ENCODE peak calls at places on chromosomes 1 and 21, in seven cellular contexts. K, Y, N, V, O, C and B are unnamed samples.

GRCh38 chr1:2540816-2541492 is 10.9 kb upstream of the HES5 start:
- DNase-seq in Y (no peak), O (no peak), C (no peak), V (no peak), K (no peak), N (no peak), B (no peak)

GRCh38 chr1:154962238-154962678 is 676 bp upstream of the PYGO2 start:
- DNase-seq in C (peak), K (no peak), V (no peak), Y (no peak), N (peak), O (peak), B (peak)

GRCh38 chr21:45845063-45845789 is 136.3 kb upstream of the COL6A1 start:
- DNase-seq in V (no peak), N (no peak), C (no peak), Y (no peak), O (no peak), K (no peak), B (no peak)

GRCh38 chr1:224238756-224239155 is 55.7 kb downstream of the DEGS1 start:
- DNase-seq in C (no peak), Y (no peak), V (no peak), K (no peak), N (no peak), O (no peak), B (no peak)

GRCh38 chr1:234865171-234866006 is 255.4 kb upstream of the IRF2BP2 start:
- DNase-seq in C (no peak), N (no peak), O (no peak), K (no peak), V (no peak), Y (no peak), B (no peak)

GRCh38 chr1:33387512-33388079 is 43.3 kb downstream of the PHC2 start:
- DNase-seq in C (peak), Y (no peak), K (no peak), V (peak), N (peak), O (peak), B (no peak)

GRCh38 chr21:41557884-41558283 is 49.9 kb upstream of the TMPRSS2 start:
- DNase-seq in C (no peak), V (no peak), N (no peak), Y (no peak), K (peak), O (no peak), B (no peak)

GRCh38 chr1:110829955-110830553 is 42.9 kb upstream of the CD53 start:
- DNase-seq in K (peak), O (peak), V (peak), N (peak), Y (no peak), C (peak), B (peak)

GRCh38 chr1:152654110-152654509 is 9.1 kb upstream of the LCE2D start:
- DNase-seq in N (peak), V (peak), Y (no peak), C (peak), O (peak), K (peak), B (peak)

GRCh38 chr1:54372978-54373377 is 33.2 kb downstream of the SSBP3 start:
- DNase-seq in K (no peak), O (no peak), C (no peak), Y (no peak), N (no peak), V (no peak), B (peak)

GRCh38 chr1:55427576-55427975 is 212.4 kb upstream of the USP24 start:
- DNase-seq in O (no peak), V (no peak), K (no peak), Y (no peak), C (no peak), N (no peak), B (no peak)

GRCh38 chr1:24544239-24544638 is 11.6 kb upstream of the NCMAP start:
- DNase-seq in K (no peak), Y (no peak), O (no peak), N (no peak), C (peak), V (no peak), B (no peak)

GRCh38 chr21:42748620-42749176 is 95.3 kb downstream of the PDE9A start:
- DNase-seq in C (no peak), Y (no peak), K (no peak), N (no peak), O (no peak), V (no peak), B (no peak)

GRCh38 chr21:42820513-42821465 is 58.5 kb downstream of the WDR4 start:
- DNase-seq in K (peak), Y (peak), N (no peak), V (no peak), O (no peak), C (no peak), B (no peak)

GRCh38 chr1:171801395-171801990 is 20.0 kb downstream of the METTL13 start:
- DNase-seq in Y (no peak), K (peak), V (peak), O (no peak), C (peak), N (peak), B (peak)

GRCh38 chr1:21216835-21217811 is 40.4 kb upstream of the EIF4G3 start:
- DNase-seq in K (peak), O (no peak), C (peak), V (peak), N (peak), Y (no peak), B (peak)

GRCh38 chr21:40625991-40626390 is 221.0 kb downstream of the DSCAM start:
- DNase-seq in O (no peak), K (no peak), V (no peak), C (peak), Y (no peak), N (no peak), B (no peak)

GRCh38 chr1:228283476-228284147 is 75.8 kb downstream of the OBSCN start:
- DNase-seq in V (no peak), O (no peak), Y (no peak), K (no peak), N (no peak), C (no peak), B (no peak)

GRCh38 chr21:46434322-46434958 is 24.3 kb upstream of the DIP2A start:
- DNase-seq in O (no peak), N (no peak), V (no peak), Y (no peak), K (no peak), C (no peak), B (no peak)

GRCh38 chr1:94666797-94667196 is 125.2 kb upstream of the F3 start:
- DNase-seq in N (no peak), K (no peak), Y (no peak), O (no peak), V (no peak), C (no peak), B (no peak)

GRCh38 chr1:163999131-163999530 is 559.9 kb upstream of the PBX1 start:
- DNase-seq in C (no peak), N (no peak), O (no peak), K (no peak), Y (no peak), V (no peak), B (no peak)

DNA sequence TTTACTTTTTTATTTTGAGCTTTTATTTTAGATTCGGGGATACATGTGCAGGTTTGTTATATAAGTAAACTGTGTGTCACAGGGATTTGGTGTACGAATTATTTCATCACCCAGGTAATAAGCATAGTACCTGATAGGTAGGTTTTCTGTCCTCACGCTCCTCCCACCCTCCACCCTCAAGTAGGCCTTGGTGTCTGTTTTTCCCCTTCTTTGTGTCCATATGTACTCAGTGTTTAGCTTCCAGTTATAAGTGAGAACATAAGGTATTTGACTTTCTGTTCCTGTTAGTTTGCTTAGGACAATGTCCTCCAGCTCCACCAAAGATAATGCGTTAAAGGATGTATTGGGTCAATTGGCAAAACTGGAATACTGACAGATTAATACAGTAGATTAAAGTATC is 5.8 kb downstream of the ATP1A4 start:
- DNase-seq in V (no peak), K (no peak), N (no peak), Y (no peak), C (no peak), O (no peak), B (no peak)
- TF ChIP-seq CTCF in V (no peak), K (no peak), N (no peak), Y (no peak), C (no peak), O (no peak), B (no peak)

GRCh38 chr1:98321191-98321590 is 340.3 kb upstream of the SNX7 start:
- DNase-seq in O (no peak), K (no peak), Y (no peak), N (peak), V (no peak), C (no peak), B (no peak)

GRCh38 chr1:98316286-98316685 is 345.2 kb upstream of the SNX7 start:
- DNase-seq in K (no peak), C (peak), N (peak), V (peak), O (peak), Y (no peak), B (no peak)

GRCh38 chr1:98314591-98314990 is 346.9 kb upstream of the SNX7 start:
- DNase-seq in V (no peak), O (no peak), C (no peak), N (no peak), K (no peak), Y (no peak), B (no peak)

DNA sequence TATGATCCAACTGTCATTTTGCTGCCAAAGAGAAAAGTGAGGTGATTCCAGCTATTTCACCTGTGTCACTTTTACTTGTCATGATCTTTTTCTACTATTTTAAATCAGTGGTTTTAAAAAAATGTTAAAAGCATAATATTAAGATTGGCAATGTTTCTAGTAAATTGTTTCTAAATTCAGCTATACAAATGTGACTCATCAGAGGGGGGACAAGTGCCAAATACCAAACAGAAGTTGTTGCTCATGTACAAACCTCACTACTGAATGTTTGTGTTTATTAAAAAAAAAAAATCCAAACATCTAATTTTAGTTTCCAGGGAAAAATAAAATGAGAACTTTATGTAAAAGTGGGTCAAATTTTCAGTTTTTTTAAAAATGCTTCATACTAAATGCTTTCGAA is 346.2 kb upstream of the SNX7 start:
- DNase-seq in N (peak), V (peak), K (no peak), Y (no peak), O (peak), C (no peak), B (no peak)
- H3K4me3 ChIP-seq in N (no peak), V (no peak), K (no peak), Y (no peak), O (no peak), C (no peak), B (no peak)

DNA sequence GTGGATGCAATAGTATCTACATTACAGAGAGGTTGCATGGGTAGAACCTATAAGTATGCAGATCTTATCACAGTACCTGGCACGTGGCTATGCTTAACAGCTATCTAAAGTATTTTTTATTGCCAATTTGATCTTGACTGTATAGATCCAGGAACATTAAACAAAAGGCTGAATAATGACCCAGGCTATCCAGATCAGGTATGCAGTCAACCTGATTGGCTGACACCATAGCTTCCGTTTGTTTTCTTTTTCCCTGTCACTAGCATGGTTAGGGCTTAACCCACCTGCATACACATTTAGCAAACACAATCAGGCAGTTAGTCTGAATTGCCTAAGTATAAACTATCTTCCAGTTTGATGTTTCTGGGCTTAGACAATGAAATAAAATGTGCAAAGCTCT is 264.9 kb upstream of the PLXNA2 start:
- DNase-seq in C (no peak), O (no peak), Y (no peak), K (no peak), N (no peak), V (no peak), B (no peak)
- TF ChIP-seq CTCF in C (no peak), O (no peak), Y (no peak), K (no peak), N (no peak), V (no peak), B (no peak)

DNA sequence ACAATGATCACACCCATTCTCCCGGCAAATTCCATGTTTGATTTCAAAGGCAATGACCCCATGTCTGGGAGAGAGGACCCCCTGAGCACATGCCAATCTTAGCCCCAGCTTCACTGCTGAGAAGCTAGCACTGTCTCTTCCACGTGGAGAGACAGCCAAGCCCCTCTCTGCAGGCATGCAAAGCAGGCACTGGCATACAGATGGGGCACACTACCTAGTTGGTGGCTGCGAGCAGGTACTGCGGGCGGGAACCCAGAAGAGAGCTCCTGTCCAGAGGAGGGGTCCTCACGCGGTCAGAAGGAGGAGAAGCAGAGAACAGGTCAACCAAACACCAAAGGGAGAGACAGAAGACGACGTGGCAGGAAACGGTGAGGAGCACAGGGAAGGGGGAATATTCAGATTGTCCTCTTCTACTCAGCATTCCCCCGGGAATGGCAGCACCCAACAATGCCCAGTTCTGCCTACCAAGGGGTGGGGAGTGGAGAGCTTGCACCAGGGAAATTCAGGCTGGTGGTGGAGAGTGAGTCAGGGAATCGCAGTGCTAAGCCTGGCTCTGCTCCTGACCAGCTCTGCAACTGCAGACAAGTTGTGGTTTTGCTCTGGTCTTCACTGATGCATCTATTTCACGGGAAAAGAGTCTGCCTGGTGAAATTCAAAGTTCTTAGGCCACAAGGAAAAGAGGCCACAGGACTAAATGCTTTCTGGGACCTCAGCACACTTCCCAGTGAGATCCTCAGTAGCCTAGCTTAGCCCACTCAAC is 48.1 kb upstream of the GOLT1A start:
- DNase-seq in K (no peak), O (peak), Y (no peak), V (no peak), C (peak), N (peak), B (no peak)
- H3K4me3 ChIP-seq in K (no peak), O (no peak), Y (no peak), V (no peak), C (no peak), N (no peak), B (no peak)

GRCh38 chr1:155966135-155966534 is 12.2 kb downstream of the ARHGEF2 start:
- DNase-seq in K (no peak), C (no peak), N (no peak), Y (no peak), V (no peak), O (no peak), B (no peak)
- TF ChIP-seq CTCF in K (peak), C (peak), N (peak), Y (no peak), V (peak), O (no peak), B (no peak)

DNA sequence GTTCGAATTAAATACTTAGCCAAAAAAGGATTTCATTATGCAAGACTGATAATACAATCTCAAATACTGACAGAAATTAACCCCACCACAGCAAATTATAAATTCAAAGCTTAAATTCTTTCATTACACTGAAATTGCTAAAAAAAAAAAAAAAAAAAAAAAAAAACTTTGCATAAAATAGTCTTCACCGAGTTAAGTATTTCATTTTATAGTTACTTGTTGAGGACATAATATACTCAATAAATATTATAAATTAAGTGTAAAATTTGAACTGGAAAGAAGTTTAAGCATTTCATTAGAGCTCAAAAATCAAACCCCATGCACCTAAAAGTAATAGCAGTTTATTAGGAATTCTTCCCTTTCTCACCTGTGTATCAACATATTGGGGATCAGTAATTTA is 1.9 kb upstream of the PSMG1 start:
- DNase-seq in O (no peak), V (no peak), C (no peak), N (no peak), K (no peak), Y (no peak), B (no peak)
- H3K4me3 ChIP-seq in O (no peak), V (no peak), C (peak), N (no peak), K (no peak), Y (no peak), B (peak)

GRCh38 chr1:23483327-23484252 is at the start of gene ASAP3:
- DNase-seq in V (peak), O (peak), C (peak), K (peak), Y (peak), N (peak), B (no peak)
- TF ChIP-seq CTCF in V (peak), O (no peak), C (no peak), K (peak), Y (no peak), N (peak), B (peak)

GRCh38 chr1:1324084-1324523 is 356 bp downstream of the INTS11 start:
- DNase-seq in N (no peak), Y (no peak), O (no peak), K (no peak), V (no peak), C (no peak), B (no peak)

GRCh38 chr1:1322418-1322817 is 2.0 kb downstream of the INTS11 start:
- DNase-seq in N (no peak), V (no peak), O (no peak), C (no peak), K (no peak), Y (no peak), B (no peak)

GRCh38 chr1:1321477-1321876 is 3.0 kb downstream of the INTS11 start:
- DNase-seq in V (no peak), C (no peak), O (no peak), N (no peak), K (no peak), Y (no peak), B (no peak)

GRCh38 chr1:1324524-1325287 is at the start of the genes CPTP and INTS11:
- DNase-seq in O (peak), K (peak), Y (peak), C (peak), V (peak), N (peak), B (peak)

GRCh38 chr1:1322952-1323351 is 1.5 kb downstream of the INTS11 start:
- DNase-seq in O (no peak), N (no peak), C (no peak), V (no peak), K (no peak), Y (no peak), B (no peak)
- H3K4me3 ChIP-seq in O (no peak), N (no peak), C (no peak), V (no peak), K (peak), Y (no peak), B (no peak)